ENCODE peak calls at places on chromosome 18, in six cellular contexts. X, U, M, V, N and H are unnamed samples.

GRCh38 chr18:10872297-10872696 is 277.1 kb downstream of the PIEZO2 start:
- ATAC-seq in X (no peak), U (no peak), M (no peak), V (no peak), N (no peak), H (peak)

GRCh38 chr18:14100503-14101286 is 31.5 kb downstream of the ZNF519 start:
- ATAC-seq in X (no peak), U (no peak), M (no peak), V (no peak), N (no peak), H (no peak)

GRCh38 chr18:75088021-75088506 is 120.9 kb downstream of the PTGR3 start:
- ATAC-seq in X (no peak), U (no peak), M (no peak), V (no peak), N (no peak), H (no peak)

GRCh38 chr18:10878703-10879102 is 270.7 kb downstream of the PIEZO2 start:
- ATAC-seq in X (no peak), U (no peak), M (no peak), V (no peak), N (peak), H (no peak)

GRCh38 chr18:76968073-76968472 is 145.7 kb downstream of the ZNF236 start:
- ATAC-seq in X (no peak), U (no peak), M (no peak), V (no peak), N (no peak), H (no peak)

GRCh38 chr18:74454279-74454741 is 2.8 kb downstream of the DIPK1C start:
- ATAC-seq in X (no peak), U (no peak), M (no peak), V (no peak), N (no peak), H (no peak)

GRCh38 chr18:74446178-74446577 is 10.9 kb downstream of the DIPK1C start:
- ATAC-seq in X (no peak), U (no peak), M (no peak), V (no peak), N (no peak), H (no peak)

GRCh38 chr18:66616523-66616983 is 12.7 kb upstream of the CDH19 start:
- ATAC-seq in X (no peak), U (peak), M (peak), V (no peak), N (peak), H (no peak)

GRCh38 chr18:74485860-74486849 is 10.0 kb upstream of the CNDP2 start:
- ATAC-seq in X (no peak), U (peak), M (peak), V (no peak), N (no peak), H (no peak)

GRCh38 chr18:11105463-11105862 is 43.9 kb downstream of the PIEZO2 start:
- ATAC-seq in X (no peak), U (no peak), M (no peak), V (no peak), N (no peak), H (no peak)

GRCh38 chr18:77080283-77080682 is 52.3 kb downstream of the MBP start:
- ATAC-seq in X (no peak), U (no peak), M (no peak), V (no peak), N (peak), H (no peak)

GRCh38 chr18:36757081-36757480 is 71.7 kb downstream of the TPGS2 start:
- ATAC-seq in X (peak), U (peak), M (no peak), V (peak), N (peak), H (peak)

GRCh38 chr18:61901334-61901986 is 8.7 kb upstream of the RNF152 start:
- ATAC-seq in X (peak), U (peak), M (peak), V (peak), N (peak), H (peak)

GRCh38 chr18:22094375-22094767 is 75.0 kb upstream of the GATA6 start:
- ATAC-seq in X (peak), U (no peak), M (no peak), V (no peak), N (no peak), H (no peak)

GRCh38 chr18:34224423-34225217 is at the start of gene NOL4:
- ATAC-seq in X (no peak), U (peak), M (no peak), V (peak), N (peak), H (no peak)

GRCh38 chr18:76688724-76689472 is 133.5 kb upstream of the ZNF236 start:
- ATAC-seq in X (no peak), U (no peak), M (no peak), V (no peak), N (no peak), H (no peak)

GRCh38 chr18:10661333-10661732 is 135.5 kb downstream of the NAPG start:
- ATAC-seq in X (no peak), U (no peak), M (no peak), V (no peak), N (peak), H (peak)

GRCh38 chr18:75809392-75809791 is 381.9 kb upstream of the SMIM21 start:
- ATAC-seq in X (no peak), U (no peak), M (no peak), V (no peak), N (no peak), H (no peak)

GRCh38 chr18:54240629-54241107 is 16.2 kb upstream of the MBD2 start:
- ATAC-seq in X (no peak), U (no peak), M (peak), V (no peak), N (no peak), H (peak)

GRCh38 chr18:63106727-63107126 is 212.8 kb downstream of the BCL2 start:
- ATAC-seq in X (no peak), U (no peak), M (no peak), V (no peak), N (peak), H (no peak)

GRCh38 chr18:56532176-56532840 is 106.1 kb downstream of the TXNL1 start:
- ATAC-seq in X (no peak), U (peak), M (no peak), V (no peak), N (peak), H (no peak)

GRCh38 chr18:69900941-69901340 is 46.7 kb downstream of the CD226 start:
- ATAC-seq in X (no peak), U (no peak), M (no peak), V (no peak), N (no peak), H (no peak)

GRCh38 chr18:2644535-2644934 is 11.0 kb upstream of the SMCHD1 start:
- ATAC-seq in X (no peak), U (no peak), M (no peak), V (no peak), N (no peak), H (no peak)

GRCh38 chr18:39945076-39945475 is 2010.0 kb upstream of the PIK3C3 start:
- ATAC-seq in X (no peak), U (no peak), M (no peak), V (no peak), N (no peak), H (no peak)

GRCh38 chr18:63306819-63307554 is 12.6 kb downstream of the BCL2 start:
- ATAC-seq in X (no peak), U (no peak), M (no peak), V (no peak), N (no peak), H (no peak)

GRCh38 chr18:3492721-3493120 is 42.7 kb downstream of the TGIF1 start:
- ATAC-seq in X (no peak), U (no peak), M (no peak), V (no peak), N (no peak), H (no peak)

GRCh38 chr18:77187201-77187600 is 54.6 kb upstream of the MBP start:
- ATAC-seq in X (no peak), U (no peak), M (no peak), V (no peak), N (no peak), H (no peak)

GRCh38 chr18:45009766-45010165 is 329.1 kb downstream of the SETBP1 start:
- ATAC-seq in X (no peak), U (no peak), M (no peak), V (no peak), N (peak), H (no peak)

GRCh38 chr18:50193796-50194622 is 938 bp downstream of the MYO5B start:
- ATAC-seq in X (no peak), U (peak), M (peak), V (no peak), N (peak), H (peak)

GRCh38 chr18:3463052-3463451 is 13.1 kb downstream of the TGIF1 start:
- ATAC-seq in X (no peak), U (no peak), M (no peak), V (no peak), N (no peak), H (no peak)

GRCh38 chr18:42296723-42297122 is 341.7 kb downstream of the PIK3C3 start:
- ATAC-seq in X (no peak), U (no peak), M (no peak), V (no peak), N (no peak), H (no peak)

GRCh38 chr18:42296192-42296591 is 341.2 kb downstream of the PIK3C3 start:
- ATAC-seq in X (no peak), U (no peak), M (no peak), V (no peak), N (no peak), H (no peak)

DNA sequence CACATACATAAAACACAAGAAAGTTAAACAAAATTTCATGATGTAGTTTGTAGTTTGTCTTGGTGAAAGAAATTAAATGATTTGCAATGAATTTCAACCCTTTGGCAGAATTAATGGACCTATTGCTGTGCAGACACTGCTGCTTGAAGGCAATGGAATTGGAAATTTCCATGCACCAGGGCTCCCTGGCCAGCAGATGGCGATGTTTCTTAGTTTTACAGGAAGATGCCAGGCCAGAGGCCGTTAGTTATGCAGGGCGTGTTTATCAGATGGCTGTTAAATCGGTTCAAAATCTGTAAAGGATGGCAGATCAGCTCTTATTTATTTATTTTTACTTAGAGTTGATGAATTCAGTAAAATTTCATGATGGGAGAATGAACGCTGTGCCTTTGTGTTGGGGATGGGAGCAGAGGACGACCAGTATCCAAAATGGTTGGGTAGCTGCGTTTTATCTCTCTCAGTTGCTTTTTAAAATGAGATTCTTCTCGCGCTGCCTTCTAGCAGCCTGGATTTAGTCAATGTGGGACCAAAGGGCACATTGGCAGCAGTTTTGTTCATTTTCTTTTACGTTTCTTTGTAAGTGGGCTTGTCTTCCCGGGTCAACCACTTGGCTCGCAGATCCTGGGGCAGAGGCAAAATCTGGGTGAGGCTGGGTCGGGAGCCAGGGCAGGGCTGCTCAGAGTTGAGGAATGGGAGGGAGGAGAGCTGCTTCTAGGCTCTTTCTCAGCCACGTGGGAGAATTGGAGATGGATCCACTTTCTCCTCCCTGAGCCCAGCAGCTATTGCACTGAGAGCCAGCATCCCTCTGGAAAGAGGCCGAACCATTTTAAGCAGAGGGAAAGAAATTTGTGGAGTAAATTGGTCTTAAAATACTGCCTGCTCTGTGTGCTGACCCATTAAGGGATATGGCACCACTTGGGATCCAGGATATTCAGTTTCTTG is 344.0 kb downstream of the PIK3C3 start:
- ATAC-seq in X (peak), U (peak), M (no peak), V (no peak), N (peak), H (peak)
- TF ChIP-seq EP300 in X (no peak), U (peak), M (no peak), V (no peak), N (no peak), H (no peak)

DNA sequence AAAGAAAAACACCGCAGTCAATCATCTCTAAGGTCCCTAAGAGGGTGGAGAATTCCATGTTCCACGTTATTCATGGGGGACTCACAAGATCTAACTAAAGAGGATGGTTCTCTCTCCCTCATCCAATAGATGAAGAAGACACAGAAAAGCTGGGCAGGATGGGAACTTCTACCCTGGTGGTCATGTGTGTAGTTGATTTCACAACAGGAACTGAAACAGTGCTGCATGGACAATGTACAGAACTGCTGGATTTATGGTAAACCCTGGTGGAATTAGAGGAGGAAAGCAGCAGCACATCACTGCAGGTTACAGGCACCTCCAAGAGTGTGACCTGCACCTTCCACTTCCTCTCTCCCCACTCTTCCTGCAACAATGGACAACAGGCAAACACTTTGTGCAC is 31.4 kb downstream of the FECH start:
- ATAC-seq in X (no peak), U (no peak), M (no peak), V (no peak), N (no peak), H (no peak)
- TF ChIP-seq EP300 in X (no peak), U (no peak), M (no peak), V (no peak), N (no peak), H (no peak)

GRCh38 chr18:58542426-58543159 is 86.3 kb downstream of the ALPK2 start:
- ATAC-seq in X (no peak), U (no peak), M (no peak), V (peak), N (no peak), H (no peak)

GRCh38 chr18:58544616-58545337 is 84.1 kb downstream of the ALPK2 start:
- ATAC-seq in X (no peak), U (no peak), M (no peak), V (no peak), N (peak), H (no peak)

GRCh38 chr18:58545338-58546096 is 83.4 kb downstream of the ALPK2 start:
- ATAC-seq in X (no peak), U (no peak), M (no peak), V (no peak), N (no peak), H (no peak)

GRCh38 chr18:58541789-58542425 is 87.0 kb downstream of the ALPK2 start:
- ATAC-seq in X (no peak), U (no peak), M (peak), V (peak), N (peak), H (no peak)

DNA sequence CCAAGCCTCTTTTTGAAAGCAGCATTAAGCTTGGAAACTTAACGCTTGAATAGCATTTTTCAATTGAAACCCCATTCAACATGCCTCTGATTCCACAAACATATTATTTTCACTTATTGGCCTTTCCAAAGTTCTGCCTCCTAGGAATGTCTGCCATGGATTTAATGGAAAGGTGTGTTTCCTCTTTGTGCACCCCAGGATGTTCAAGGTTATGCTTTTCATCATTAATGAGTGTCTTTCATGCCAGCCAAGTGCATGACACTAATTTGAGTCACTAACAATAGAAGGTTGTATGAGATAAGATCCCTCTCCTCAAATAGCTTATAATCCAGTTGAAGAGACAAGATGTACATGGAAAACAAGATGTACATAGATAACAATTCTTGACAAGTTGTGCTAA is 84.7 kb downstream of the ALPK2 start:
- ATAC-seq in X (no peak), U (no peak), M (no peak), V (no peak), N (no peak), H (no peak)
- TF ChIP-seq EP300 in X (no peak), U (no peak), M (no peak), V (no peak), N (no peak), H (no peak)

DNA sequence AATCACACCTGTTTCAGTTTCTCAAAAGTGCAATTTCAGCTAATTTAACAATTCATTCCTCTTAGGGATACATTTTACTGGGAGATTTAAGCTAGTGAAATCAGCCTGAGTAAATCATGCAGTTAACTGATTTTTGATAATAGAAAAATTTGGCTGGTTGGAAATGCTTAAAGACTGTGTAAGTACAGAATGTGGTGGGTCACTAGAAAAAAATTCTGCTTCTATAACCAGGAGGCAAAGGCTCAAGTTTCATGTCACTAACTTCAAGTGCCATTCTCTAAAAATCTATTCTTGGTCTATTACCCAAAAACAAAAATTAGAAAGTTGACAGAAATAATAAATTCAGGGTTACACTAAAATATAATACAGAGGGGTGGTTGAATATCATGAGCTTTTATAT is 271.3 kb downstream of the CCDC178 start:
- ATAC-seq in X (no peak), U (no peak), M (no peak), V (no peak), N (no peak), H (no peak)
- TF ChIP-seq EP300 in X (no peak), U (no peak), M (no peak), V (no peak), N (no peak), H (no peak)

GRCh38 chr18:79926306-79926705 is 25.1 kb downstream of the SLC66A2 start:
- ATAC-seq in X (no peak), U (no peak), M (no peak), V (no peak), N (no peak), H (no peak)

GRCh38 chr18:79926715-79927596 is 24.5 kb downstream of the SLC66A2 start:
- ATAC-seq in X (no peak), U (peak), M (peak), V (no peak), N (no peak), H (no peak)

GRCh38 chr18:79925656-79925979 is 25.8 kb downstream of the SLC66A2 start:
- ATAC-seq in X (no peak), U (no peak), M (no peak), V (no peak), N (no peak), H (no peak)

GRCh38 chr18:79923896-79924585 is 27.4 kb downstream of the SLC66A2 start:
- ATAC-seq in X (no peak), U (no peak), M (no peak), V (no peak), N (no peak), H (no peak)

GRCh38 chr18:79924814-79925655 is 26.4 kb downstream of the SLC66A2 start:
- ATAC-seq in X (no peak), U (no peak), M (peak), V (no peak), N (no peak), H (peak)
- TF ChIP-seq EP300 in X (no peak), U (no peak), M (no peak), V (no peak), N (no peak), H (no peak)

GRCh38 chr18:8893628-8894231 is 188.4 kb downstream of the MTCL1 start:
- ATAC-seq in X (peak), U (no peak), M (no peak), V (no peak), N (no peak), H (no peak)
- TF ChIP-seq EP300 in X (peak), U (no peak), M (no peak), V (no peak), N (no peak), H (no peak)

DNA sequence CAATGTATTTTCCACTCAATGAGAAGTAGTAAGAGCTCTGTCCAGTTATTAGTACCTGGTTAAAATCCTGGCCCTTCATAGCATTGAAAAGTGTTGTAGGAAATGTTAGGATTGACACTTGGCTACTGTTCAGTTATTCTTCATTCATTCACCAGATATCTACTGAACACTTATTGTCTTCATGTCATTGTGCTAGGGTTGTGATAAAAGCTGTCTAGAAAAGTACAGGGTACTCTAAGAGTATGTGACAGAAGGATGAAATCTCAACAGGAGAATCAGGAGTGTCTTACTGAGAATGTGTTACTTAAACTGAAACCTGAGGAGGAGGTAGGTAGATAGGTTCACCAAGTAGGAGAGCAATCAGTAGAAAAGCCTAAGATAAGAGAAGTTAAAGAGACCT is 511.8 kb upstream of the RAB12 start:
- ATAC-seq in X (no peak), U (no peak), M (no peak), V (no peak), N (no peak), H (no peak)
- TF ChIP-seq EP300 in X (no peak), U (no peak), M (no peak), V (no peak), N (no peak), H (no peak)

DNA sequence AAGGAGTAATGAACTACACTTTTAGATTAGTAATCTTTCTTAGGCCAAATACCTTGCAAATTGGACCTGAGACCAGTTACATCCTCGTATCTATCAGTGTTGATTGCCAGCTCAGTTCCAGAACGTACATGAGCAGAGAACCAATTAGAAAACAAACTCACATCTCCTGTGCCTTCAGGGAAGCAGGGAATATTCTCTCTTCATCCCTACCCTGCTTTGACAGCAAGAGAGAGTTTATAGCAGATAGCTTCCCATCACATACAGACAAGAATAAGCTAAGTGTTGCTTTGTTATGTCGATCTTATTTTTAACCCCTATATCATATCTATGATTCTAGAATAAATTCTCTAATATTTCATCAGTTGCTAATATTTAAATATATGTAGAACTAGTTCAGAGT is 181.8 kb downstream of the DSC3 start:
- ATAC-seq in X (no peak), U (no peak), M (no peak), V (no peak), N (no peak), H (no peak)
- TF ChIP-seq EP300 in X (no peak), U (no peak), M (no peak), V (no peak), N (no peak), H (no peak)